ENCODE peak calls at places on chromosomes 4 and X, in ten cellular contexts. O is thyroid gland; P is lung; Z is neural progenitor cell; X is GM23248; M is hepatocyte; N is A549; W is DND-41; V is CD8-positive, alpha-beta T cell; Q is OCI-LY7. S is an unnamed sample.

GRCh38 chrX:153926863-153927685 is 1.0 kb upstream of the ARHGAP4 start:
- DNase-seq in O (no peak), P (peak), Z (peak), X (peak), M (peak), N (no peak), W (peak), V (peak), Q (peak), S (peak)

GRCh38 chr4:113094802-113095201 is 45.3 kb downstream of the ANK2 start:
- DNase-seq in O (no peak), P (no peak), Z (peak), X (peak), M (peak), N (peak), W (no peak), V (no peak), Q (peak), S (no peak)

GRCh38 chr4:110033994-110034393 is 121.3 kb downstream of the EGF start:
- DNase-seq in O (no peak), P (no peak), Z (no peak), X (no peak), M (no peak), N (no peak), W (no peak), V (no peak), Q (no peak), S (no peak)

GRCh38 chrX:33339219-33339618 is 127.9 kb upstream of the DMD start:
- DNase-seq in O (no peak), P (no peak), Z (peak), X (no peak), M (peak), N (no peak), W (no peak), V (no peak), Q (no peak), S (peak)

GRCh38 chr4:128268970-128269369 is 18.6 kb downstream of the PGRMC2 start:
- DNase-seq in O (no peak), P (no peak), Z (no peak), X (no peak), M (no peak), N (no peak), W (no peak), V (no peak), Q (no peak), S (no peak)

GRCh38 chr4:167021545-167022155 is 212.6 kb downstream of the SPOCK3 start:
- DNase-seq in O (peak), P (peak), Z (peak), X (peak), M (peak), N (no peak), W (peak), V (peak), Q (peak), S (peak)

GRCh38 chr4:1539132-1539755 is 133.0 kb upstream of the NKX1-1 start:
- DNase-seq in O (no peak), P (no peak), Z (no peak), X (no peak), M (no peak), N (no peak), W (no peak), V (no peak), Q (no peak), S (peak)

GRCh38 chr4:8747896-8748575 is 123.6 kb downstream of the HMX1 start:
- DNase-seq in O (no peak), P (no peak), Z (no peak), X (no peak), M (no peak), N (no peak), W (no peak), V (no peak), Q (no peak), S (no peak)

GRCh38 chr4:19880205-19880604 is 371.5 kb upstream of the SLIT2 start:
- DNase-seq in O (no peak), P (no peak), Z (no peak), X (peak), M (peak), N (no peak), W (peak), V (no peak), Q (no peak), S (no peak)

GRCh38 chr4:98566491-98567008 is 91.9 kb downstream of the TSPAN5 start:
- DNase-seq in O (no peak), P (no peak), Z (no peak), X (peak), M (peak), N (no peak), W (peak), V (no peak), Q (no peak), S (peak)

GRCh38 chrX:40809210-40809609 is 73.9 kb upstream of the MED14 start:
- DNase-seq in O (no peak), P (no peak), Z (no peak), X (peak), M (no peak), N (no peak), W (no peak), V (no peak), Q (no peak), S (peak)

GRCh38 chrX:8868070-8868795 is 67.0 kb upstream of the FAM9A start:
- DNase-seq in O (no peak), P (no peak), Z (no peak), X (peak), M (no peak), N (peak), W (no peak), V (no peak), Q (no peak), S (no peak)

GRCh38 chr4:53695540-53696463 is 104.5 kb upstream of the LNX1 start:
- DNase-seq in O (no peak), P (no peak), Z (no peak), X (no peak), M (no peak), N (no peak), W (no peak), V (no peak), Q (no peak), S (no peak)

GRCh38 chr4:94032754-94033153 is 174.9 kb upstream of the SMARCAD1 start:
- DNase-seq in O (no peak), P (no peak), Z (peak), X (peak), M (no peak), N (no peak), W (no peak), V (no peak), Q (no peak), S (peak)

GRCh38 chr4:7798215-7798995 is 141.3 kb downstream of the AFAP1 start:
- DNase-seq in O (no peak), P (no peak), Z (no peak), X (peak), M (no peak), N (no peak), W (no peak), V (no peak), Q (peak), S (no peak)

GRCh38 chr4:159765402-159765801 is 662.5 kb downstream of the RAPGEF2 start:
- DNase-seq in O (no peak), P (no peak), Z (no peak), X (peak), M (no peak), N (no peak), W (no peak), V (no peak), Q (no peak), S (peak)

GRCh38 chr4:10212400-10212799 is 95.8 kb upstream of the WDR1 start:
- DNase-seq in O (no peak), P (no peak), Z (no peak), X (peak), M (no peak), N (no peak), W (no peak), V (no peak), Q (no peak), S (no peak)

GRCh38 chr4:152094851-152095700 is 334.3 kb upstream of the GATB start:
- DNase-seq in O (no peak), P (no peak), Z (no peak), X (peak), M (no peak), N (no peak), W (peak), V (no peak), Q (no peak), S (no peak)

GRCh38 chr4:44438687-44439086 is 9.9 kb downstream of the KCTD8 start:
- DNase-seq in O (no peak), P (no peak), Z (no peak), X (no peak), M (no peak), N (no peak), W (no peak), V (no peak), Q (no peak), S (no peak)

GRCh38 chr4:85779165-85779564 is 304.2 kb downstream of the ARHGAP24 start:
- DNase-seq in O (no peak), P (no peak), Z (no peak), X (peak), M (no peak), N (no peak), W (no peak), V (no peak), Q (peak), S (no peak)

GRCh38 chr4:8394125-8394524 is 46.4 kb downstream of the ACOX3 start:
- DNase-seq in O (peak), P (peak), Z (peak), X (peak), M (peak), N (no peak), W (no peak), V (no peak), Q (no peak), S (peak)

GRCh38 chr4:182808673-182809416 is 108.3 kb downstream of the DCTD start:
- DNase-seq in O (no peak), P (no peak), Z (no peak), X (peak), M (no peak), N (no peak), W (peak), V (peak), Q (no peak), S (no peak)

GRCh38 chr4:22385615-22386014 is 130.3 kb downstream of the ADGRA3 start:
- DNase-seq in O (no peak), P (no peak), Z (no peak), X (peak), M (no peak), N (no peak), W (no peak), V (no peak), Q (no peak), S (no peak)

GRCh38 chrX:63250253-63250868 is 100.8 kb downstream of the SPIN4 start:
- DNase-seq in O (peak), P (peak), Z (peak), X (peak), M (peak), N (peak), W (peak), V (no peak), Q (peak), S (peak)

GRCh38 chr4:10180603-10180926 is 64.0 kb upstream of the WDR1 start:
- DNase-seq in O (no peak), P (no peak), Z (no peak), X (no peak), M (no peak), N (no peak), W (no peak), V (no peak), Q (no peak), S (peak)

GRCh38 chr4:54082168-54082567 is 17.8 kb upstream of the CHIC2 start:
- DNase-seq in O (no peak), P (no peak), Z (no peak), X (peak), M (peak), N (peak), W (no peak), V (no peak), Q (no peak), S (peak)

GRCh38 chr4:117001077-117001476 is 84.3 kb downstream of the TRAM1L1 start:
- DNase-seq in O (no peak), P (no peak), Z (peak), X (no peak), M (peak), N (no peak), W (no peak), V (no peak), Q (no peak), S (peak)

GRCh38 chr4:184315675-184316359 is 98.1 kb upstream of the ENPP6 start:
- DNase-seq in O (no peak), P (no peak), Z (no peak), X (no peak), M (no peak), N (no peak), W (no peak), V (no peak), Q (no peak), S (no peak)

GRCh38 chr4:15504041-15504440 is 34.4 kb downstream of the CC2D2A start:
- DNase-seq in O (no peak), P (no peak), Z (no peak), X (peak), M (no peak), N (no peak), W (no peak), V (no peak), Q (no peak), S (no peak)

GRCh38 chrX:112979879-112980278 is 139.2 kb upstream of the AMOT start:
- DNase-seq in O (no peak), P (no peak), Z (no peak), X (no peak), M (no peak), N (no peak), W (no peak), V (no peak), Q (no peak), S (no peak)

GRCh38 chrX:38086451-38087215 is 80.3 kb downstream of the SYTL5 start:
- DNase-seq in O (no peak), P (no peak), Z (no peak), X (no peak), M (no peak), N (no peak), W (no peak), V (no peak), Q (no peak), S (no peak)

GRCh38 chrX:103651374-103651773 is 22.6 kb downstream of the TCEAL1 start:
- DNase-seq in O (no peak), P (no peak), Z (no peak), X (no peak), M (no peak), N (no peak), W (no peak), V (no peak), Q (no peak), S (no peak)

GRCh38 chr4:76780781-76781697 is 116.9 kb downstream of the SOWAHB start:
- DNase-seq in O (peak), P (no peak), Z (no peak), X (no peak), M (no peak), N (no peak), W (no peak), V (no peak), Q (no peak), S (no peak)

GRCh38 chr4:150773032-150773431 is 191.1 kb downstream of the MAB21L2 start:
- DNase-seq in O (no peak), P (no peak), Z (no peak), X (no peak), M (no peak), N (no peak), W (no peak), V (no peak), Q (no peak), S (no peak)

GRCh38 chrX:149284616-149285015 is 220.5 kb downstream of the IDS start:
- DNase-seq in O (no peak), P (no peak), Z (no peak), X (no peak), M (no peak), N (no peak), W (no peak), V (no peak), Q (no peak), S (no peak)

GRCh38 chr4:78667764-78668163 is 108.4 kb upstream of the BMP2K start:
- DNase-seq in O (no peak), P (no peak), Z (no peak), X (no peak), M (no peak), N (no peak), W (no peak), V (no peak), Q (peak), S (no peak)

GRCh38 chr4:77699731-77700210 is 94.2 kb downstream of the CXCL13 start:
- DNase-seq in O (no peak), P (no peak), Z (peak), X (peak), M (peak), N (no peak), W (no peak), V (no peak), Q (peak), S (peak)

GRCh38 chr4:82201805-82202636 is 171.8 kb downstream of the HNRNPD start:
- DNase-seq in O (no peak), P (no peak), Z (peak), X (peak), M (peak), N (no peak), W (peak), V (peak), Q (peak), S (peak)

GRCh38 chrX:30296408-30297254 is 12.6 kb downstream of the NR0B1 start:
- DNase-seq in O (no peak), P (no peak), Z (no peak), X (no peak), M (no peak), N (no peak), W (no peak), V (no peak), Q (no peak), S (no peak)

DNA sequence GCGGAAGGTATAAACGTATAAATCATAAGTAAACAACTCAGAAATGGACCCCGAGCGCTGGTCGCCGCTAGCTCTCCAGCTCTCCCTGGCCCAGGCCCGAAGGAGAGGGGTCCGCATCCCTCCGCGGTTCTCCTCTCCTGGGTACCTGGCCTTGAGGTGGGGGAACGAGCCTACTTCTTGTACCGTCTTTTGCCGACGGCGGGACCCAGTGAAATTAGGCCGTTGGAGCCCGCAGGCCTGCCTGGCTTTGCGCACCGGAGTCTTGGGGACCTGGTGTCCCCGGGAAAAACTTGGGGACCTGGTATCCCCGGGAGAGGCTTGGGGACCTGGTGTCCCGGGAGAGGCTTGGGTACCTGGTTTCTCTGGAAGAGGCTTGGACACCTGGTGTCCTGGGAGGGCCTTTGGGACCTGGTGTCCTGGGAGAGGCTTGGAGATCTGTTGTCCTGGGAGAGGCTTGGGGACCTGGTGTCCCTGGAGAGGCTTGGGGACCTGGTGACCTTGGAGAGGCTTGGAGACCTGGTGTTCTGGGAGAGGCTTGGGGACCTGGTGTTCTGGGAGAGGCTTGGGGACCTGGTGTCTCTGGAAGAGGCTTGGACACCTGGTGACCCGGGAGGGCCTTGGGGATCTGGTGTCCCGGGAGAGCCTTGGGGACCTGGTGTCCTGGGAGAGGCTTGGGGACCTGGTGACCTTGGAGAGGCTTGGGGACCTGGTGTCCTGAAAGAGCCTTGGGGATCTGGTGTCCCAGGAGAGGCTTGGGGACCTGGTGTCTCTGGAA is 12.0 kb downstream of the SHOX start:
- DNase-seq in O (no peak), P (no peak), Z (no peak), X (no peak), M (no peak), N (no peak), W (no peak), V (no peak), Q (no peak), S (no peak)
- H3K4me3 ChIP-seq in O (no peak), P (no peak), Z (no peak), X (no peak), M (no peak), N (no peak), W (no peak), V (no peak), Q (no peak), S (no peak)

GRCh38 chr4:165905405-165906027 is 32.5 kb downstream of the TLL1 start:
- DNase-seq in O (no peak), P (no peak), Z (no peak), X (no peak), M (no peak), N (peak), W (no peak), V (no peak), Q (no peak), S (no peak)
- H3K27ac ChIP-seq in O (no peak), P (no peak), Z (no peak), X (no peak), M (no peak), N (no peak), W (no peak), V (no peak), Q (no peak), S (no peak)

GRCh38 chrX:39613997-39614679 is 483.6 kb downstream of the BCOR start:
- DNase-seq in O (no peak), P (peak), Z (peak), X (no peak), M (peak), N (no peak), W (no peak), V (no peak), Q (no peak), S (peak)
- H3K4me3 ChIP-seq in O (no peak), P (no peak), Z (peak), X (no peak), M (peak), N (peak), W (no peak), V (peak), Q (peak), S (peak)

GRCh38 chr4:48905363-48906015 is 1.1 kb downstream of the OCIAD2 start:
- DNase-seq in O (no peak), P (no peak), Z (no peak), X (peak), M (peak), N (peak), W (no peak), V (no peak), Q (no peak), S (no peak)

GRCh38 chr4:48908687-48909086 is 2.1 kb upstream of the OCIAD2 start:
- DNase-seq in O (no peak), P (no peak), Z (no peak), X (no peak), M (no peak), N (no peak), W (no peak), V (no peak), Q (no peak), S (no peak)

GRCh38 chr4:48907706-48908477 is 1.3 kb upstream of the OCIAD2 start:
- DNase-seq in O (peak), P (no peak), Z (no peak), X (no peak), M (no peak), N (no peak), W (no peak), V (no peak), Q (no peak), S (no peak)

GRCh38 chr4:48904541-48905142 is 1.9 kb downstream of the OCIAD2 start:
- DNase-seq in O (no peak), P (no peak), Z (no peak), X (no peak), M (no peak), N (no peak), W (no peak), V (no peak), Q (no peak), S (no peak)

DNA sequence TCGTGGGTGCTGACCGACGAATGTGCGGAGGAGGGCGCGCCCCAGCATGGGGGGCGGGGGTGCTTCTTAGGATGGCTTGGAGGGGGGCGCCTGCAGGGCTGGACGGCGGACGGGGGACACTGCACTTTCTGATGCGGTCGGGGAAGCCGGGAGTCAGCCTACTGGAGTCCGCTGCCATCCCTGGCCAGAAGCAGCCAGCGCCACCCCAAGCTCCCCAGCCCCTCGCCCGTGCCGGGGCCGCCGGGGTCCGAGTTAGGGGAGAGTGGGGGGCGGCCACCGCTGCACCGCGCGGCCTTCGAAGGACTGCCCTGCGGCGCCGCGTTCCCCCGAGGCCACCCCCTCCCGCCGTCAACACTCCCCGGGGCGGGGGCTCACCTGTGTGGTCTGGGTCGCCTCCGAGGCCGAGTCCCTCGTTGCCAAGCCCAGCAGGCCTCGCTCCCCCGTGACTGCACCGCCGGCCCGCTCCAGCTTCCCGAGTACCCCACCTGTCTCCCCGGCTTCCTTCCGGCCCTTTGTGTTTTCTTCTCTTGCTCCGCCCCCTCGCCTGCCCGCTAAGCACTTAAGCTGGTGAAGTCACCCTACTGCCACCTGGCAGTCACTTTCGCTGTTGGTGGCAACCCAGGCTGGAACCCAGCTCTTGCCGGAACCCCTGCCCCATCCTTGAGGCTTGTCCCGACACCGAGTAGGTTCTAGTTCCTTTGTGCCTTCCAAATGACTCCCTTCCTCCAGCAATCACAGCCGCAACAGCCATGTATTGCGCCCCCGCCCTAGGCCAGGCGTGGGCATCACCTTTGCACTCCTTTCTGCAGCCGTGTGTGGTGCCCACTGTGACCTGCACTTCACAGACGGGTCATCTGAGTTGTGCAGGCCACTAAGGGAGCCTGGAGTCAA is at the start of gene OCIAD2:
- DNase-seq in O (peak), P (peak), Z (peak), X (peak), M (peak), N (peak), W (peak), V (peak), Q (peak), S (peak)
- H3K27ac ChIP-seq in O (no peak), P (peak), Z (no peak), X (no peak), M (peak), N (peak), W (peak), V (peak), Q (peak), S (peak)

S was measured in SJCRH30.